ENCODE peak calls at places on chromosomes 13 and 19, in seven cellular contexts. N is mesendoderm; Z is effector memory CD4-positive, alpha-beta T cell; F is breast epithelium; B is neuronal stem cell; U is IMR-90; Q is small intestine. J is an unnamed sample.

GRCh38 chr13:57286511-57287098 is 119.6 kb downstream of the PRR20E start:
- DNase-seq in U (no peak), N (no peak), Q (no peak), F (no peak), B (no peak), Z (no peak), J (no peak)

GRCh38 chr13:19838726-19839342 is 24.6 kb downstream of the ZMYM5 start:
- DNase-seq in Q (no peak), B (no peak), U (peak; percentile 82), Z (no peak), F (no peak), N (no peak), J (no peak)

GRCh38 chr13:109249780-109250528 is 536.4 kb downstream of the IRS2 start:
- DNase-seq in N (no peak), Q (no peak), B (no peak), F (no peak), Z (no peak), U (no peak), J (no peak)

GRCh38 chr13:77222909-77223308 is 104.0 kb downstream of the MYCBP2 start:
- DNase-seq in Q (no peak), B (no peak), Z (no peak), U (no peak), N (peak; percentile 18), F (no peak), J (no peak)

GRCh38 chr13:48486362-48486761 is 46.5 kb downstream of the RCBTB2 start:
- DNase-seq in N (no peak), F (no peak), Q (no peak), B (no peak), U (no peak), Z (no peak), J (no peak)

GRCh38 chr13:66139701-66140100 is 1090.4 kb downstream of the PCDH9 start:
- DNase-seq in Z (no peak), Q (no peak), F (no peak), U (no peak), B (no peak), N (no peak), J (no peak)

GRCh38 chr13:46747031-46747820 is 49.7 kb downstream of the ESD start:
- DNase-seq in Q (no peak), Z (no peak), N (no peak), F (no peak), B (no peak), U (no peak), J (no peak)

GRCh38 chr13:82467626-82468025 is 1414.6 kb downstream of the SLITRK1 start:
- DNase-seq in U (no peak), F (no peak), Q (no peak), N (no peak), Z (no peak), B (no peak), J (no peak)

GRCh38 chr19:49613374-49613773 is 22.4 kb downstream of the PRR12 start:
- DNase-seq in Z (no peak), N (no peak), F (no peak), Q (no peak), B (no peak), U (no peak), J (no peak)

GRCh38 chr13:27991881-27992280 is 3.4 kb upstream of the URAD start:
- DNase-seq in N (no peak), B (no peak), F (no peak), U (no peak), Z (no peak), Q (no peak), J (no peak)

GRCh38 chr13:39767791-39768564 is 112.5 kb downstream of the COG6 start:
- DNase-seq in B (no peak), Z (no peak), N (peak; percentile 33), U (no peak), F (no peak), Q (peak; percentile 5), J (no peak)

GRCh38 chr13:35961461-35962220 is 169.5 kb downstream of the DCLK1 start:
- DNase-seq in F (no peak), B (no peak), N (no peak), U (peak; percentile 13), Z (no peak), Q (no peak), J (no peak)

GRCh38 chr13:80151016-80151415 is 189.9 kb downstream of the SPRY2 start:
- DNase-seq in U (peak; percentile 23), B (no peak), N (no peak), F (no peak), Q (no peak), Z (no peak), J (no peak)

GRCh38 chr13:81929988-81930387 is 1589.1 kb upstream of the SPRY2 start:
- DNase-seq in Q (peak; percentile 4), B (peak; percentile 18), U (no peak), F (no peak), Z (no peak), N (peak; percentile 88), J (no peak)

GRCh38 chr19:1592023-1592754 is 476 bp downstream of the MBD3 start:
- DNase-seq in Q (peak; percentile 92), Z (peak; percentile 66), B (peak; percentile 89), N (peak; percentile 92), F (peak; percentile 68), U (peak; percentile 87), J (peak; percentile 81)

GRCh38 chr19:9914315-9915207 is 21.8 kb downstream of the OLFM2 start:
- DNase-seq in Q (peak; percentile 47), F (peak; percentile 58), U (peak; percentile 77), Z (peak; percentile 63), N (peak; percentile 93), B (peak; percentile 79), J (peak; percentile 72)

GRCh38 chr13:35984287-35984686 is 146.9 kb downstream of the DCLK1 start:
- DNase-seq in Z (no peak), Q (no peak), U (no peak), B (no peak), N (no peak), F (no peak), J (no peak)

GRCh38 chr19:45874620-45874966 is 10.5 kb downstream of the FOXA3 start:
- DNase-seq in N (no peak), Z (no peak), Q (no peak), B (no peak), F (no peak), U (no peak), J (no peak)

GRCh38 chr19:6423499-6424189 is 967 bp downstream of the KHSRP start:
- DNase-seq in N (peak; percentile 91), F (no peak), U (peak; percentile 42), Q (peak; percentile 55), B (no peak), Z (no peak), J (no peak)

GRCh38 chr19:41302624-41303351 is 7.2 kb upstream of the CCDC97 start:
- DNase-seq in Z (peak; percentile 63), Q (peak; percentile 46), N (no peak), U (no peak), F (no peak), B (no peak), J (peak; percentile 82)

GRCh38 chr19:5345895-5346386 is 5.3 kb upstream of the PTPRS start:
- DNase-seq in N (peak; percentile 58), Z (no peak), B (no peak), F (no peak), U (peak; percentile 60), Q (no peak), J (no peak)

GRCh38 chr13:108742681-108743080 is 113.3 kb downstream of the MYO16 start:
- DNase-seq in N (peak; percentile 12), U (no peak), B (no peak), Q (no peak), F (no peak), Z (no peak), J (no peak)

GRCh38 chr19:41225238-41226052 is 6.4 kb downstream of the AXL start:
- DNase-seq in B (no peak), Z (no peak), U (peak; percentile 100), F (peak; percentile 35), N (peak; percentile 90), Q (peak; percentile 24), J (no peak)

GRCh38 chr19:14349426-14349825 is 31.8 kb upstream of the ADGRE5 start:
- DNase-seq in B (no peak), Z (no peak), N (no peak), F (no peak), U (no peak), Q (no peak), J (no peak)

GRCh38 chr13:99723847-99724246 is 222.6 kb downstream of the TM9SF2 start:
- DNase-seq in F (no peak), Q (no peak), U (no peak), B (no peak), Z (no peak), N (no peak), J (no peak)
- H3K4me1 ChIP-seq in F (no peaks in the 10 kb centered on the region), Q (peaks cover 6% of the 10 kb centered on the region), U (no peaks in the 10 kb centered on the region), B (peaks cover 40% of the 10 kb centered on the region), Z (no peaks in the 10 kb centered on the region), N (peaks cover 5% of the 10 kb centered on the region), J (no peaks in the 10 kb centered on the region)

DNA sequence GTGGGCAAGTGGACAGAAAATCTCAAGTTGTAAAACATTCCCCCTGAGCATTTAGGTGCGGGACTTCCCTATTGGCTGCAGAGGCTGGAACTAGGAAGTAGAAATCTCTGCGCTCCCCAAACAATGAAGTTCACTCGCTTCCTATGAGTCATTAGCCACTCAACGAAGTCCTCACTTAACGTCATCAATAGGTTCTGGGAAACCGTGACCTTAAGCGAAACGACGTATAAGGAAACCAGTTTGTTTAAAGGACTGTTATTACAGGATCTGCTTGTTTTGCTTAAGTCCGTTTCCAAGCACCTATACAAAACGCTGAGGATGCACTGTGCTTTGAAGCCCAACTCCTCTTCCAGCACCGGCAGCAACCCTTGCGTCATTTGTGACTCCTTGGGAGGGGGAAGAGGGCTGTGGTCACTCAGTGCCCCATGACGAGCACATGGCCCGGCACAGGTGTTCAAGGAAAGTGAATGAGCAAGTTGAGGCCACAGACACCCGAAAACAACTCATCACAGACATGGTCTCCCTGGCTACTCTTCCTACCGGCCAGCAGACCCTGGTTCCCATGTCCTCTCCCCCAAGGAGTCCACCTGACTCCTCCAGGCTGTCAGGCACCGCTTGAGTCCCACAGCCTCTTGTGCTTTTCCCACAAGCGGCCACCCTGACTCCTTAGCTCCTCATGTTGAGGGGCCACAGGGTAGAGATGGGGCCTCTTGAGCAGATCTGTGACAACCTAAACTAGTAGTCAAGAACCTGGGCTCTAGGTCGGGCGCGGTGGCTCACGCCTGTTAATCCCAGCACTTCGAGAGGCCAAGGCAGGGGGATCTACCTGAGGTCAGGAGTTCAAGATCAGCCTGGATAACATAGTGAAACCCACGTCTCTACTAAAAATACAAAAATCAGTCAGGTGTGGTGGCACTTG is 4.8 kb downstream of the RPS16 start:
- DNase-seq in B (no peak), Q (peak; percentile 38), F (no peak), Z (peak; percentile 80), U (peak; percentile 100), N (peak; percentile 81), J (no peak)
- H3K27ac ChIP-seq in B (no peak overlapping the region), Q (peak overlapping the region; percentile 53), F (peak overlapping the region; percentile 43), Z (peak overlapping the region; percentile 70), U (peak overlapping the region; percentile 74), N (no peak overlapping the region), J (no peak overlapping the region)

GRCh38 chr19:2723345-2723715 is 2.2 kb upstream of the DIRAS1 start:
- DNase-seq in Q (no peak), N (no peak), U (no peak), B (no peak), F (no peak), Z (no peak), J (no peak)
- H3K27me3 ChIP-seq in Q (peaks cover 9% of the 10 kb centered on the region), N (peaks cover 2% of the 10 kb centered on the region), U (peaks cover 14% of the 10 kb centered on the region), B (peaks cover 23% of the 10 kb centered on the region), F (peaks cover 3% of the 10 kb centered on the region), Z (peaks cover 25% of the 10 kb centered on the region), J (peaks cover 20% of the 10 kb centered on the region)

DNA sequence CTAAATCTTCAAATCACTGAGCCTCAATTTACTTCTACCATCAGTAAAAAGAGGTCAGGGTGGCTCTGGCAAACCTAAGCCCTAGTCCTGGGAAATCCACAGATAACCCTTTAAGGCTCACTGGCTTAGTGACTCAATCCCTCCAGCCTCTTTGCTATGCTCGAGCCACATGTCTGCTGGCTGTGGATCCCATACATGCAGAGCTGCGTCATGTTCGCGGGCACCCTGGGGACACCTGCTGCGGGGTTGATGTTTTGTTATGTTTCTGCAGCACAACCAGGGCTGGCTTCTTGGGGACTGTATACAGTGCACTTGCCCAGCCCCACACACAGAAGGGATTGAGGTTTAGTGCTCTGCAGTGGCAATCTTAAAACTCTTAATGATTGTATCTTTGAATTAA is 41.6 kb upstream of the C13orf42 start:
- DNase-seq in N (peak; percentile 55), B (no peak), Z (no peak), U (no peak), Q (no peak), F (no peak), J (no peak)
- H3K4me1 ChIP-seq in N (peaks cover 20% of the 10 kb centered on the region), B (peaks cover 9% of the 10 kb centered on the region), Z (no peaks in the 10 kb centered on the region), U (no peaks in the 10 kb centered on the region), Q (no peaks in the 10 kb centered on the region), F (no peaks in the 10 kb centered on the region), J (no peaks in the 10 kb centered on the region)